ENCODE peak calls at places on chromosomes 1 and 21, in eight cellular contexts. One of them, this sample, is unnamed.

GRCh38 chr1:215749423-215749822 is 182.3 kb downstream of the KCTD3 start:
- DNase-seq in NCI-H2227 treated with DMSO at 0.1 percent for 48 hours: no peak
- DNase-seq in activated naive CD4-positive, alpha-beta T cell: no peak
- DNase-seq in A549: no peak
- DNase-seq in stimulated activated CD4-positive, alpha-beta T cell treated with anti-CD3 and anti-CD28 coated beads, TNF-alpha, amount 100 ng/mL, for 48 hours: no peak
- DNase-seq in endothelial cell: no peak
- DNase-seq in nephron progenitor cell: no peak
- DNase-seq in dorsolateral prefrontal cortex: no peak
- DNase-seq in this sample: no peak

GRCh38 chr21:46071082-46071481 is 26.8 kb upstream of the COL6A2 start:
- DNase-seq in NCI-H2227 treated with DMSO at 0.1 percent for 48 hours: no peak
- DNase-seq in activated naive CD4-positive, alpha-beta T cell: no peak
- DNase-seq in A549: no peak
- DNase-seq in stimulated activated CD4-positive, alpha-beta T cell treated with anti-CD3 and anti-CD28 coated beads, TNF-alpha, amount 100 ng/mL, for 48 hours: no peak
- DNase-seq in endothelial cell: no peak
- DNase-seq in nephron progenitor cell: no peak
- DNase-seq in dorsolateral prefrontal cortex: no peak
- DNase-seq in this sample: peak

GRCh38 chr1:173549813-173550212 is 53.1 kb downstream of the SLC9C2 start:
- DNase-seq in NCI-H2227 treated with DMSO at 0.1 percent for 48 hours: no peak
- DNase-seq in activated naive CD4-positive, alpha-beta T cell: no peak
- DNase-seq in A549: no peak
- DNase-seq in stimulated activated CD4-positive, alpha-beta T cell treated with anti-CD3 and anti-CD28 coated beads, TNF-alpha, amount 100 ng/mL, for 48 hours: no peak
- DNase-seq in endothelial cell: no peak
- DNase-seq in nephron progenitor cell: no peak
- DNase-seq in dorsolateral prefrontal cortex: no peak
- DNase-seq in this sample: no peak

GRCh38 chr1:27954186-27954585 is 5.6 kb upstream of the XKR8 start:
- DNase-seq in NCI-H2227 treated with DMSO at 0.1 percent for 48 hours: no peak
- DNase-seq in activated naive CD4-positive, alpha-beta T cell: no peak
- DNase-seq in A549: no peak
- DNase-seq in stimulated activated CD4-positive, alpha-beta T cell treated with anti-CD3 and anti-CD28 coated beads, TNF-alpha, amount 100 ng/mL, for 48 hours: no peak
- DNase-seq in endothelial cell: no peak
- DNase-seq in nephron progenitor cell: no peak
- DNase-seq in dorsolateral prefrontal cortex: no peak
- DNase-seq in this sample: no peak

GRCh38 chr1:69913967-69914366 is 291.4 kb downstream of the LRRC40 start:
- DNase-seq in NCI-H2227 treated with DMSO at 0.1 percent for 48 hours: no peak
- DNase-seq in activated naive CD4-positive, alpha-beta T cell: no peak
- DNase-seq in A549: no peak
- DNase-seq in stimulated activated CD4-positive, alpha-beta T cell treated with anti-CD3 and anti-CD28 coated beads, TNF-alpha, amount 100 ng/mL, for 48 hours: no peak
- DNase-seq in endothelial cell: no peak
- DNase-seq in nephron progenitor cell: no peak
- DNase-seq in dorsolateral prefrontal cortex: no peak
- DNase-seq in this sample: no peak

GRCh38 chr1:85449356-85449755 is 15.6 kb downstream of the DDAH1 start:
- DNase-seq in NCI-H2227 treated with DMSO at 0.1 percent for 48 hours: no peak
- DNase-seq in activated naive CD4-positive, alpha-beta T cell: no peak
- DNase-seq in A549: no peak
- DNase-seq in stimulated activated CD4-positive, alpha-beta T cell treated with anti-CD3 and anti-CD28 coated beads, TNF-alpha, amount 100 ng/mL, for 48 hours: no peak
- DNase-seq in endothelial cell: no peak
- DNase-seq in nephron progenitor cell: no peak
- DNase-seq in dorsolateral prefrontal cortex: no peak
- DNase-seq in this sample: peak

GRCh38 chr1:229224308-229224707 is 46.6 kb upstream of the RAB4A start:
- DNase-seq in NCI-H2227 treated with DMSO at 0.1 percent for 48 hours: no peak
- DNase-seq in activated naive CD4-positive, alpha-beta T cell: no peak
- DNase-seq in A549: no peak
- DNase-seq in stimulated activated CD4-positive, alpha-beta T cell treated with anti-CD3 and anti-CD28 coated beads, TNF-alpha, amount 100 ng/mL, for 48 hours: no peak
- DNase-seq in endothelial cell: no peak
- DNase-seq in nephron progenitor cell: no peak
- DNase-seq in dorsolateral prefrontal cortex: no peak
- DNase-seq in this sample: no peak

GRCh38 chr21:31347435-31348032 is 3.5 kb upstream of the TIAM1 start:
- DNase-seq in NCI-H2227 treated with DMSO at 0.1 percent for 48 hours: no peak
- DNase-seq in activated naive CD4-positive, alpha-beta T cell: no peak
- DNase-seq in A549: peak
- DNase-seq in stimulated activated CD4-positive, alpha-beta T cell treated with anti-CD3 and anti-CD28 coated beads, TNF-alpha, amount 100 ng/mL, for 48 hours: no peak
- DNase-seq in endothelial cell: no peak
- DNase-seq in nephron progenitor cell: no peak
- DNase-seq in dorsolateral prefrontal cortex: no peak
- DNase-seq in this sample: peak

GRCh38 chr1:3460653-3461237 is 6.3 kb downstream of the ARHGEF16 start:
- DNase-seq in NCI-H2227 treated with DMSO at 0.1 percent for 48 hours: no peak
- DNase-seq in activated naive CD4-positive, alpha-beta T cell: no peak
- DNase-seq in A549: no peak
- DNase-seq in stimulated activated CD4-positive, alpha-beta T cell treated with anti-CD3 and anti-CD28 coated beads, TNF-alpha, amount 100 ng/mL, for 48 hours: no peak
- DNase-seq in endothelial cell: no peak
- DNase-seq in nephron progenitor cell: peak
- DNase-seq in dorsolateral prefrontal cortex: no peak
- DNase-seq in this sample: no peak

GRCh38 chr1:7427901-7428300 is 343.2 kb upstream of the VAMP3 start:
- DNase-seq in NCI-H2227 treated with DMSO at 0.1 percent for 48 hours: no peak
- DNase-seq in activated naive CD4-positive, alpha-beta T cell: no peak
- DNase-seq in A549: no peak
- DNase-seq in stimulated activated CD4-positive, alpha-beta T cell treated with anti-CD3 and anti-CD28 coated beads, TNF-alpha, amount 100 ng/mL, for 48 hours: no peak
- DNase-seq in endothelial cell: peak
- DNase-seq in nephron progenitor cell: no peak
- DNase-seq in dorsolateral prefrontal cortex: no peak
- DNase-seq in this sample: no peak

GRCh38 chr1:1300352-1300739 is 7.4 kb downstream of the ACAP3 start:
- DNase-seq in NCI-H2227 treated with DMSO at 0.1 percent for 48 hours: no peak
- DNase-seq in activated naive CD4-positive, alpha-beta T cell: no peak
- DNase-seq in A549: no peak
- DNase-seq in stimulated activated CD4-positive, alpha-beta T cell treated with anti-CD3 and anti-CD28 coated beads, TNF-alpha, amount 100 ng/mL, for 48 hours: no peak
- DNase-seq in endothelial cell: no peak
- DNase-seq in nephron progenitor cell: no peak
- DNase-seq in dorsolateral prefrontal cortex: no peak
- DNase-seq in this sample: no peak

GRCh38 chr21:42583150-42583991 is 69.7 kb downstream of the SLC37A1 start:
- DNase-seq in NCI-H2227 treated with DMSO at 0.1 percent for 48 hours: no peak
- DNase-seq in activated naive CD4-positive, alpha-beta T cell: no peak
- DNase-seq in A549: no peak
- DNase-seq in stimulated activated CD4-positive, alpha-beta T cell treated with anti-CD3 and anti-CD28 coated beads, TNF-alpha, amount 100 ng/mL, for 48 hours: no peak
- DNase-seq in endothelial cell: no peak
- DNase-seq in nephron progenitor cell: no peak
- DNase-seq in dorsolateral prefrontal cortex: no peak
- DNase-seq in this sample: no peak

GRCh38 chr1:6097824-6098223 is 52.1 kb downstream of the KCNAB2 start:
- DNase-seq in NCI-H2227 treated with DMSO at 0.1 percent for 48 hours: no peak
- DNase-seq in activated naive CD4-positive, alpha-beta T cell: no peak
- DNase-seq in A549: no peak
- DNase-seq in stimulated activated CD4-positive, alpha-beta T cell treated with anti-CD3 and anti-CD28 coated beads, TNF-alpha, amount 100 ng/mL, for 48 hours: no peak
- DNase-seq in endothelial cell: no peak
- DNase-seq in nephron progenitor cell: peak
- DNase-seq in dorsolateral prefrontal cortex: no peak
- DNase-seq in this sample: no peak

GRCh38 chr1:52139817-52140540 is 1.9 kb upstream of the ZFYVE9 start:
- DNase-seq in NCI-H2227 treated with DMSO at 0.1 percent for 48 hours: no peak
- DNase-seq in activated naive CD4-positive, alpha-beta T cell: no peak
- DNase-seq in A549: no peak
- DNase-seq in stimulated activated CD4-positive, alpha-beta T cell treated with anti-CD3 and anti-CD28 coated beads, TNF-alpha, amount 100 ng/mL, for 48 hours: peak
- DNase-seq in endothelial cell: no peak
- DNase-seq in nephron progenitor cell: no peak
- DNase-seq in dorsolateral prefrontal cortex: no peak
- DNase-seq in this sample: no peak

GRCh38 chr1:202540448-202540847 is 169.8 kb downstream of the SYT2 start:
- DNase-seq in NCI-H2227 treated with DMSO at 0.1 percent for 48 hours: no peak
- DNase-seq in activated naive CD4-positive, alpha-beta T cell: no peak
- DNase-seq in A549: no peak
- DNase-seq in stimulated activated CD4-positive, alpha-beta T cell treated with anti-CD3 and anti-CD28 coated beads, TNF-alpha, amount 100 ng/mL, for 48 hours: no peak
- DNase-seq in endothelial cell: no peak
- DNase-seq in nephron progenitor cell: no peak
- DNase-seq in dorsolateral prefrontal cortex: no peak
- DNase-seq in this sample: no peak

GRCh38 chr1:32398401-32398800 is 4.2 kb upstream of the BSDC1 start:
- DNase-seq in NCI-H2227 treated with DMSO at 0.1 percent for 48 hours: no peak
- DNase-seq in activated naive CD4-positive, alpha-beta T cell: no peak
- DNase-seq in A549: no peak
- DNase-seq in stimulated activated CD4-positive, alpha-beta T cell treated with anti-CD3 and anti-CD28 coated beads, TNF-alpha, amount 100 ng/mL, for 48 hours: no peak
- DNase-seq in endothelial cell: no peak
- DNase-seq in nephron progenitor cell: no peak
- DNase-seq in dorsolateral prefrontal cortex: no peak
- DNase-seq in this sample: no peak

GRCh38 chr1:9297831-9298230 is 5.1 kb downstream of the SPSB1 start:
- DNase-seq in NCI-H2227 treated with DMSO at 0.1 percent for 48 hours: no peak
- DNase-seq in activated naive CD4-positive, alpha-beta T cell: no peak
- DNase-seq in A549: no peak
- DNase-seq in stimulated activated CD4-positive, alpha-beta T cell treated with anti-CD3 and anti-CD28 coated beads, TNF-alpha, amount 100 ng/mL, for 48 hours: no peak
- DNase-seq in endothelial cell: no peak
- DNase-seq in nephron progenitor cell: no peak
- DNase-seq in dorsolateral prefrontal cortex: no peak
- DNase-seq in this sample: no peak

GRCh38 chr1:178727014-178727895 is 2.2 kb downstream of the RALGPS2 start:
- DNase-seq in NCI-H2227 treated with DMSO at 0.1 percent for 48 hours: no peak
- DNase-seq in activated naive CD4-positive, alpha-beta T cell: no peak
- DNase-seq in A549: peak
- DNase-seq in stimulated activated CD4-positive, alpha-beta T cell treated with anti-CD3 and anti-CD28 coated beads, TNF-alpha, amount 100 ng/mL, for 48 hours: no peak
- DNase-seq in endothelial cell: no peak
- DNase-seq in nephron progenitor cell: no peak
- DNase-seq in dorsolateral prefrontal cortex: no peak
- DNase-seq in this sample: no peak

GRCh38 chr1:238982736-238983135 is 403.6 kb upstream of the CHRM3 start:
- DNase-seq in NCI-H2227 treated with DMSO at 0.1 percent for 48 hours: no peak
- DNase-seq in activated naive CD4-positive, alpha-beta T cell: no peak
- DNase-seq in A549: no peak
- DNase-seq in stimulated activated CD4-positive, alpha-beta T cell treated with anti-CD3 and anti-CD28 coated beads, TNF-alpha, amount 100 ng/mL, for 48 hours: no peak
- DNase-seq in endothelial cell: no peak
- DNase-seq in nephron progenitor cell: no peak
- DNase-seq in dorsolateral prefrontal cortex: no peak
- DNase-seq in this sample: no peak

GRCh38 chr1:1630965-1631792 is 794 bp upstream of the MMP23B start:
- DNase-seq in NCI-H2227 treated with DMSO at 0.1 percent for 48 hours: no peak
- DNase-seq in activated naive CD4-positive, alpha-beta T cell: no peak
- DNase-seq in A549: no peak
- DNase-seq in stimulated activated CD4-positive, alpha-beta T cell treated with anti-CD3 and anti-CD28 coated beads, TNF-alpha, amount 100 ng/mL, for 48 hours: no peak
- DNase-seq in endothelial cell: no peak
- DNase-seq in nephron progenitor cell: peak
- DNase-seq in dorsolateral prefrontal cortex: peak
- DNase-seq in this sample: peak

GRCh38 chr1:42259739-42260064 is 75.3 kb downstream of the FOXJ3 start:
- DNase-seq in NCI-H2227 treated with DMSO at 0.1 percent for 48 hours: no peak
- DNase-seq in activated naive CD4-positive, alpha-beta T cell: no peak
- DNase-seq in A549: no peak
- DNase-seq in stimulated activated CD4-positive, alpha-beta T cell treated with anti-CD3 and anti-CD28 coated beads, TNF-alpha, amount 100 ng/mL, for 48 hours: no peak
- DNase-seq in endothelial cell: no peak
- DNase-seq in nephron progenitor cell: no peak
- DNase-seq in dorsolateral prefrontal cortex: no peak
- DNase-seq in this sample: peak

GRCh38 chr1:98322966-98323365 is 338.6 kb upstream of the SNX7 start:
- DNase-seq in NCI-H2227 treated with DMSO at 0.1 percent for 48 hours: no peak
- DNase-seq in activated naive CD4-positive, alpha-beta T cell: no peak
- DNase-seq in A549: no peak
- DNase-seq in stimulated activated CD4-positive, alpha-beta T cell treated with anti-CD3 and anti-CD28 coated beads, TNF-alpha, amount 100 ng/mL, for 48 hours: no peak
- DNase-seq in endothelial cell: no peak
- DNase-seq in nephron progenitor cell: no peak
- DNase-seq in dorsolateral prefrontal cortex: no peak
- DNase-seq in this sample: no peak

GRCh38 chr1:8822383-8823294 is 5.2 kb upstream of the RERE start:
- DNase-seq in NCI-H2227 treated with DMSO at 0.1 percent for 48 hours: peak
- DNase-seq in activated naive CD4-positive, alpha-beta T cell: no peak
- DNase-seq in A549: no peak
- DNase-seq in stimulated activated CD4-positive, alpha-beta T cell treated with anti-CD3 and anti-CD28 coated beads, TNF-alpha, amount 100 ng/mL, for 48 hours: no peak
- DNase-seq in endothelial cell: no peak
- DNase-seq in nephron progenitor cell: no peak
- DNase-seq in dorsolateral prefrontal cortex: no peak
- DNase-seq in this sample: no peak

GRCh38 chr1:15433471-15433870 is 4.8 kb upstream of the CTRC start:
- DNase-seq in NCI-H2227 treated with DMSO at 0.1 percent for 48 hours: no peak
- DNase-seq in activated naive CD4-positive, alpha-beta T cell: no peak
- DNase-seq in A549: no peak
- DNase-seq in stimulated activated CD4-positive, alpha-beta T cell treated with anti-CD3 and anti-CD28 coated beads, TNF-alpha, amount 100 ng/mL, for 48 hours: no peak
- DNase-seq in endothelial cell: no peak
- DNase-seq in nephron progenitor cell: no peak
- DNase-seq in dorsolateral prefrontal cortex: no peak
- DNase-seq in this sample: no peak

GRCh38 chr1:232033285-232033684 is 406.7 kb downstream of the DISC1 start:
- DNase-seq in NCI-H2227 treated with DMSO at 0.1 percent for 48 hours: peak
- DNase-seq in activated naive CD4-positive, alpha-beta T cell: no peak
- DNase-seq in A549: no peak
- DNase-seq in stimulated activated CD4-positive, alpha-beta T cell treated with anti-CD3 and anti-CD28 coated beads, TNF-alpha, amount 100 ng/mL, for 48 hours: no peak
- DNase-seq in endothelial cell: no peak
- DNase-seq in nephron progenitor cell: no peak
- DNase-seq in dorsolateral prefrontal cortex: no peak
- DNase-seq in this sample: no peak

GRCh38 chr1:84689514-84690396 is 506 bp downstream of the SSX2IP start:
- DNase-seq in NCI-H2227 treated with DMSO at 0.1 percent for 48 hours: peak
- DNase-seq in activated naive CD4-positive, alpha-beta T cell: no peak
- DNase-seq in A549: peak
- DNase-seq in stimulated activated CD4-positive, alpha-beta T cell treated with anti-CD3 and anti-CD28 coated beads, TNF-alpha, amount 100 ng/mL, for 48 hours: no peak
- DNase-seq in endothelial cell: peak
- DNase-seq in nephron progenitor cell: peak
- DNase-seq in dorsolateral prefrontal cortex: peak
- DNase-seq in this sample: no peak

GRCh38 chr21:31343680-31344480 is at the start of gene TIAM1:
- DNase-seq in NCI-H2227 treated with DMSO at 0.1 percent for 48 hours: peak
- DNase-seq in activated naive CD4-positive, alpha-beta T cell: no peak
- DNase-seq in A549: peak
- DNase-seq in stimulated activated CD4-positive, alpha-beta T cell treated with anti-CD3 and anti-CD28 coated beads, TNF-alpha, amount 100 ng/mL, for 48 hours: no peak
- DNase-seq in endothelial cell: peak
- DNase-seq in nephron progenitor cell: peak
- DNase-seq in dorsolateral prefrontal cortex: peak
- DNase-seq in this sample: no peak

GRCh38 chr21:43308101-43308500 is 118.8 kb downstream of the SIK1 start:
- DNase-seq in NCI-H2227 treated with DMSO at 0.1 percent for 48 hours: no peak
- DNase-seq in activated naive CD4-positive, alpha-beta T cell: no peak
- DNase-seq in A549: no peak
- DNase-seq in stimulated activated CD4-positive, alpha-beta T cell treated with anti-CD3 and anti-CD28 coated beads, TNF-alpha, amount 100 ng/mL, for 48 hours: no peak
- DNase-seq in endothelial cell: no peak
- DNase-seq in nephron progenitor cell: no peak
- DNase-seq in dorsolateral prefrontal cortex: no peak
- DNase-seq in this sample: no peak

GRCh38 chr21:42525228-42525604 is 11.6 kb downstream of the SLC37A1 start:
- DNase-seq in NCI-H2227 treated with DMSO at 0.1 percent for 48 hours: no peak
- DNase-seq in activated naive CD4-positive, alpha-beta T cell: no peak
- DNase-seq in A549: no peak
- DNase-seq in stimulated activated CD4-positive, alpha-beta T cell treated with anti-CD3 and anti-CD28 coated beads, TNF-alpha, amount 100 ng/mL, for 48 hours: no peak
- DNase-seq in endothelial cell: no peak
- DNase-seq in nephron progenitor cell: no peak
- DNase-seq in dorsolateral prefrontal cortex: no peak
- DNase-seq in this sample: no peak

This sample was measured in D341Med.